ENCODE peak calls at places on chromosomes 1 and 21, in four cellular contexts. E, I, C and Y are unnamed samples.

GRCh38 chr1:195019385-195019784 is 1588.9 kb downstream of the KCNT2 start:
- DNase-seq in C (no peak), I (no peak), E (no peak), Y (no peak)

GRCh38 chr1:53944469-53945182 is 873 bp downstream of the IFT25 start:
- DNase-seq in I (no peak), E (no peak), C (peak), Y (peak)

GRCh38 chr1:119285482-119285881 is 83.1 kb upstream of the HAO2 start:
- DNase-seq in C (peak), I (no peak), E (no peak), Y (peak)

GRCh38 chr21:28521932-28522826 is 470.5 kb downstream of the LTN1 start:
- DNase-seq in I (no peak), E (no peak), C (peak), Y (peak)

GRCh38 chr1:212585210-212585609 is 23.4 kb upstream of the ATF3 start:
- DNase-seq in C (no peak), I (no peak), E (no peak), Y (no peak)

GRCh38 chr1:21149430-21149861 is 27.3 kb downstream of the EIF4G3 start:
- DNase-seq in C (peak), E (no peak), I (no peak), Y (peak)

GRCh38 chr1:27634166-27634981 is 611 bp downstream of the FGR start:
- DNase-seq in C (peak), E (no peak), I (no peak), Y (peak)

GRCh38 chr1:224067621-224068457 is 46.1 kb upstream of the FBXO28 start:
- DNase-seq in C (peak), I (peak), E (no peak), Y (peak)

GRCh38 chr1:61746768-61747167 is 4.5 kb downstream of the PATJ start:
- DNase-seq in I (no peak), C (peak), E (no peak), Y (peak)

GRCh38 chr1:207923561-207923960 is 12.6 kb upstream of the CD34 start:
- DNase-seq in I (no peak), E (no peak), C (no peak), Y (no peak)

GRCh38 chr1:156464335-156464734 is 36.2 kb downstream of the MEF2D start:
- DNase-seq in C (peak), E (no peak), I (no peak), Y (no peak)

GRCh38 chr1:244865028-244865371 is 657 bp upstream of the HNRNPU start:
- DNase-seq in C (peak), E (no peak), I (no peak), Y (peak)

GRCh38 chr21:30194701-30195299 is 21.1 kb downstream of the CLDN8 start:
- DNase-seq in I (no peak), C (peak), E (no peak), Y (no peak)

GRCh38 chr1:180221461-180221860 is 8.6 kb upstream of the LHX4 start:
- DNase-seq in C (no peak), I (no peak), E (no peak), Y (peak)

GRCh38 chr1:92519043-92519442 is 32.3 kb upstream of the GFI1 start:
- DNase-seq in C (no peak), E (no peak), I (no peak), Y (no peak)

GRCh38 chr1:202143768-202144509 is 598 bp downstream of the ARL8A start:
- DNase-seq in I (no peak), E (no peak), C (peak), Y (peak)

GRCh38 chr1:3020263-3020909 is 881 bp upstream of the ACTRT2 start:
- DNase-seq in C (no peak), E (no peak), I (no peak), Y (no peak)